ENCODE peak calls at places on chromosomes 3 and 15, in ten cellular contexts. One of them, this sample, is unnamed. For H3K36me3, the result is how much of the 10 kb centered on the place peaks cover.

GRCh38 chr15:80188293-80188692 is 35.5 kb downstream of the FAH start:
- DNase-seq in left lung: no peak
- DNase-seq in uterus: no peak
- DNase-seq in breast epithelium: no peak
- DNase-seq in tibial nerve: no peak
- DNase-seq in mesendoderm: peak
- DNase-seq in upper lobe of right lung: no peak
- DNase-seq in heart right ventricle: no peak
- DNase-seq in transverse colon: no peak
- DNase-seq in RWPE2: no peak
- DNase-seq in this sample: no peak

GRCh38 chr15:95653361-95653805 is 677.1 kb upstream of the NR2F2 start:
- DNase-seq in left lung: no peak
- DNase-seq in uterus: no peak
- DNase-seq in breast epithelium: no peak
- DNase-seq in tibial nerve: no peak
- DNase-seq in mesendoderm: no peak
- DNase-seq in upper lobe of right lung: no peak
- DNase-seq in heart right ventricle: no peak
- DNase-seq in transverse colon: peak
- DNase-seq in RWPE2: no peak
- DNase-seq in this sample: no peak

GRCh38 chr3:186979837-186980236 is 49.5 kb downstream of the ST6GAL1 start:
- DNase-seq in left lung: no peak
- DNase-seq in uterus: no peak
- DNase-seq in breast epithelium: no peak
- DNase-seq in tibial nerve: no peak
- DNase-seq in mesendoderm: peak
- DNase-seq in upper lobe of right lung: no peak
- DNase-seq in heart right ventricle: no peak
- DNase-seq in transverse colon: no peak
- DNase-seq in RWPE2: no peak
- DNase-seq in this sample: no peak

GRCh38 chr3:186536883-186537553 is 7.2 kb downstream of the CRYGS start:
- DNase-seq in left lung: no peak
- DNase-seq in uterus: no peak
- DNase-seq in breast epithelium: no peak
- DNase-seq in tibial nerve: no peak
- DNase-seq in mesendoderm: peak
- DNase-seq in upper lobe of right lung: no peak
- DNase-seq in heart right ventricle: no peak
- DNase-seq in transverse colon: no peak
- DNase-seq in RWPE2: no peak
- DNase-seq in this sample: no peak

GRCh38 chr15:67826717-67827560 is 1.6 kb downstream of the SKOR1 start:
- DNase-seq in left lung: peak
- DNase-seq in uterus: no peak
- DNase-seq in breast epithelium: no peak
- DNase-seq in tibial nerve: no peak
- DNase-seq in mesendoderm: no peak
- DNase-seq in upper lobe of right lung: peak
- DNase-seq in heart right ventricle: no peak
- DNase-seq in transverse colon: no peak
- DNase-seq in RWPE2: peak
- DNase-seq in this sample: no peak

GRCh38 chr3:172259191-172259590 is 189.1 kb downstream of the GHSR start:
- DNase-seq in left lung: no peak
- DNase-seq in uterus: peak
- DNase-seq in breast epithelium: no peak
- DNase-seq in tibial nerve: no peak
- DNase-seq in mesendoderm: no peak
- DNase-seq in upper lobe of right lung: no peak
- DNase-seq in heart right ventricle: no peak
- DNase-seq in transverse colon: no peak
- DNase-seq in RWPE2: no peak
- DNase-seq in this sample: no peak

GRCh38 chr15:71532994-71533393 is 277.4 kb upstream of the NR2E3 start:
- DNase-seq in left lung: no peak
- DNase-seq in uterus: no peak
- DNase-seq in breast epithelium: no peak
- DNase-seq in tibial nerve: no peak
- DNase-seq in mesendoderm: peak
- DNase-seq in upper lobe of right lung: no peak
- DNase-seq in heart right ventricle: no peak
- DNase-seq in transverse colon: no peak
- DNase-seq in RWPE2: no peak
- DNase-seq in this sample: no peak

GRCh38 chr3:149990423-149990953 is 19.8 kb upstream of the PFN2 start:
- DNase-seq in left lung: no peak
- DNase-seq in uterus: no peak
- DNase-seq in breast epithelium: no peak
- DNase-seq in tibial nerve: no peak
- DNase-seq in mesendoderm: no peak
- DNase-seq in upper lobe of right lung: no peak
- DNase-seq in heart right ventricle: no peak
- DNase-seq in transverse colon: no peak
- DNase-seq in RWPE2: no peak
- DNase-seq in this sample: no peak

GRCh38 chr3:133933097-133934024 is 37.7 kb upstream of the RAB6B start:
- DNase-seq in left lung: no peak
- DNase-seq in uterus: no peak
- DNase-seq in breast epithelium: no peak
- DNase-seq in tibial nerve: no peak
- DNase-seq in mesendoderm: no peak
- DNase-seq in upper lobe of right lung: no peak
- DNase-seq in heart right ventricle: no peak
- DNase-seq in transverse colon: no peak
- DNase-seq in RWPE2: peak
- DNase-seq in this sample: no peak

GRCh38 chr15:91874992-91875651 is 21.6 kb downstream of the SLCO3A1 start:
- DNase-seq in left lung: no peak
- DNase-seq in uterus: no peak
- DNase-seq in breast epithelium: no peak
- DNase-seq in tibial nerve: no peak
- DNase-seq in mesendoderm: peak
- DNase-seq in upper lobe of right lung: no peak
- DNase-seq in heart right ventricle: no peak
- DNase-seq in transverse colon: no peak
- DNase-seq in RWPE2: no peak
- DNase-seq in this sample: no peak

GRCh38 chr3:172317984-172318383 is 130.3 kb downstream of the GHSR start:
- DNase-seq in left lung: peak
- DNase-seq in uterus: peak
- DNase-seq in breast epithelium: no peak
- DNase-seq in tibial nerve: peak
- DNase-seq in mesendoderm: peak
- DNase-seq in upper lobe of right lung: no peak
- DNase-seq in heart right ventricle: peak
- DNase-seq in transverse colon: peak
- DNase-seq in RWPE2: no peak
- DNase-seq in this sample: no peak

GRCh38 chr3:190119734-190120133 is 963 bp downstream of the P3H2 start:
- DNase-seq in left lung: no peak
- DNase-seq in uterus: no peak
- DNase-seq in breast epithelium: no peak
- DNase-seq in tibial nerve: no peak
- DNase-seq in mesendoderm: no peak
- DNase-seq in upper lobe of right lung: no peak
- DNase-seq in heart right ventricle: no peak
- DNase-seq in transverse colon: no peak
- DNase-seq in RWPE2: no peak
- DNase-seq in this sample: no peak
- H3K4me3 ChIP-seq in left lung: peak
- H3K4me3 ChIP-seq in uterus: peak
- H3K4me3 ChIP-seq in breast epithelium: peak
- H3K4me3 ChIP-seq in tibial nerve: peak
- H3K4me3 ChIP-seq in mesendoderm: peak
- H3K4me3 ChIP-seq in upper lobe of right lung: peak
- H3K4me3 ChIP-seq in heart right ventricle: peak
- H3K4me3 ChIP-seq in transverse colon: peak
- H3K4me3 ChIP-seq in RWPE2: peak
- H3K4me3 ChIP-seq in this sample: no peak

GRCh38 chr3:63048365-63048764 is 173.1 kb upstream of the CADPS start:
- DNase-seq in left lung: no peak
- DNase-seq in uterus: no peak
- DNase-seq in breast epithelium: no peak
- DNase-seq in tibial nerve: no peak
- DNase-seq in mesendoderm: no peak
- DNase-seq in upper lobe of right lung: no peak
- DNase-seq in heart right ventricle: no peak
- DNase-seq in transverse colon: no peak
- DNase-seq in RWPE2: no peak
- DNase-seq in this sample: no peak

GRCh38 chr3:63047068-63047467 is 171.9 kb upstream of the CADPS start:
- DNase-seq in left lung: no peak
- DNase-seq in uterus: no peak
- DNase-seq in breast epithelium: no peak
- DNase-seq in tibial nerve: no peak
- DNase-seq in mesendoderm: peak
- DNase-seq in upper lobe of right lung: no peak
- DNase-seq in heart right ventricle: no peak
- DNase-seq in transverse colon: no peak
- DNase-seq in RWPE2: no peak
- DNase-seq in this sample: no peak

GRCh38 chr3:63051920-63052319 is 176.7 kb upstream of the CADPS start:
- DNase-seq in left lung: no peak
- DNase-seq in uterus: no peak
- DNase-seq in breast epithelium: no peak
- DNase-seq in tibial nerve: no peak
- DNase-seq in mesendoderm: peak
- DNase-seq in upper lobe of right lung: no peak
- DNase-seq in heart right ventricle: no peak
- DNase-seq in transverse colon: peak
- DNase-seq in RWPE2: no peak
- DNase-seq in this sample: no peak

GRCh38 chr3:63048927-63049326 is 173.7 kb upstream of the CADPS start:
- DNase-seq in left lung: no peak
- DNase-seq in uterus: no peak
- DNase-seq in breast epithelium: no peak
- DNase-seq in tibial nerve: no peak
- DNase-seq in mesendoderm: no peak
- DNase-seq in upper lobe of right lung: no peak
- DNase-seq in heart right ventricle: no peak
- DNase-seq in transverse colon: no peak
- DNase-seq in RWPE2: no peak
- DNase-seq in this sample: no peak

GRCh38 chr3:63050548-63050947 is 175.3 kb upstream of the CADPS start:
- DNase-seq in left lung: no peak
- DNase-seq in uterus: no peak
- DNase-seq in breast epithelium: no peak
- DNase-seq in tibial nerve: no peak
- DNase-seq in mesendoderm: no peak
- DNase-seq in upper lobe of right lung: no peak
- DNase-seq in heart right ventricle: no peak
- DNase-seq in transverse colon: no peak
- DNase-seq in RWPE2: no peak
- DNase-seq in this sample: no peak
- H3K36me3 ChIP-seq in left lung: under half
- H3K36me3 ChIP-seq in uterus: under half
- H3K36me3 ChIP-seq in breast epithelium: under half
- H3K36me3 ChIP-seq in tibial nerve: under half
- H3K36me3 ChIP-seq in mesendoderm: under half
- H3K36me3 ChIP-seq in upper lobe of right lung: under half
- H3K36me3 ChIP-seq in heart right ventricle: under half
- H3K36me3 ChIP-seq in transverse colon: under half
- H3K36me3 ChIP-seq in RWPE2: under half
- H3K36me3 ChIP-seq in this sample: under half

GRCh38 chr3:119679874-119680273 is 2.7 kb upstream of the COX17 start:
- DNase-seq in left lung: no peak
- DNase-seq in uterus: no peak
- DNase-seq in breast epithelium: no peak
- DNase-seq in tibial nerve: no peak
- DNase-seq in mesendoderm: peak
- DNase-seq in upper lobe of right lung: no peak
- DNase-seq in heart right ventricle: no peak
- DNase-seq in transverse colon: no peak
- DNase-seq in RWPE2: no peak
- DNase-seq in this sample: no peak
- H3K27ac ChIP-seq in left lung: no peak
- H3K27ac ChIP-seq in uterus: no peak
- H3K27ac ChIP-seq in breast epithelium: no peak
- H3K27ac ChIP-seq in tibial nerve: no peak
- H3K27ac ChIP-seq in mesendoderm: no peak
- H3K27ac ChIP-seq in upper lobe of right lung: no peak
- H3K27ac ChIP-seq in heart right ventricle: no peak
- H3K27ac ChIP-seq in transverse colon: no peak
- H3K27ac ChIP-seq in RWPE2: no peak
- H3K27ac ChIP-seq in this sample: no peak

GRCh38 chr3:49265987-49266386 is 11.0 kb downstream of the C3orf62 start:
- DNase-seq in left lung: no peak
- DNase-seq in uterus: no peak
- DNase-seq in breast epithelium: no peak
- DNase-seq in tibial nerve: no peak
- DNase-seq in mesendoderm: no peak
- DNase-seq in upper lobe of right lung: no peak
- DNase-seq in heart right ventricle: no peak
- DNase-seq in transverse colon: no peak
- DNase-seq in RWPE2: no peak
- DNase-seq in this sample: no peak

GRCh38 chr3:49266410-49267170 is 10.4 kb downstream of the C3orf62 start:
- DNase-seq in left lung: no peak
- DNase-seq in uterus: no peak
- DNase-seq in breast epithelium: no peak
- DNase-seq in tibial nerve: no peak
- DNase-seq in mesendoderm: no peak
- DNase-seq in upper lobe of right lung: no peak
- DNase-seq in heart right ventricle: no peak
- DNase-seq in transverse colon: no peak
- DNase-seq in RWPE2: no peak
- DNase-seq in this sample: no peak

GRCh38 chr3:49260711-49261357 is 16.2 kb downstream of the C3orf62 start:
- DNase-seq in left lung: no peak
- DNase-seq in uterus: no peak
- DNase-seq in breast epithelium: no peak
- DNase-seq in tibial nerve: no peak
- DNase-seq in mesendoderm: no peak
- DNase-seq in upper lobe of right lung: no peak
- DNase-seq in heart right ventricle: no peak
- DNase-seq in transverse colon: no peak
- DNase-seq in RWPE2: no peak
- DNase-seq in this sample: no peak

GRCh38 chr3:49269443-49269842 is 7.6 kb downstream of the C3orf62 start:
- DNase-seq in left lung: no peak
- DNase-seq in uterus: no peak
- DNase-seq in breast epithelium: no peak
- DNase-seq in tibial nerve: no peak
- DNase-seq in mesendoderm: no peak
- DNase-seq in upper lobe of right lung: no peak
- DNase-seq in heart right ventricle: no peak
- DNase-seq in transverse colon: no peak
- DNase-seq in RWPE2: no peak
- DNase-seq in this sample: no peak

DNA sequence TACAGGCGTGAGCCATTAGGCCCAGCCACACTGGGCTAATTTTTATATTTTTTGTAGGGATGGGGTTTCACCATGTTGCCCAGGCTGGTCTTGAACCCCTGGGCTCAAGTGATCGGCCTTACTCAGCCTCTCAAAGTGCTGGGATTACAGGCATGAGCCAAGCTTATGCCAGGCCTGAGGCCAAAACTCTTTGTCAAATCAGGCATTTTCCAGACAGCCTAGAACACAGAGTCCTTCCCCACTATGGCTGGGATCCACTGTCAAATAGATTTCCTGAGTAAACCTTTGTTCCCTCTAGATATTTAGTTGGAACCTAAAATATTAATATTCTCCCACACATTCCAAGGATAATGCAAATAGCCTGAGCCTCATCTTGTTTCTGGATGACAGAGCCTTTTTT is 13.5 kb downstream of the C3orf62 start:
- DNase-seq in left lung: no peak
- DNase-seq in uterus: peak
- DNase-seq in breast epithelium: no peak
- DNase-seq in tibial nerve: no peak
- DNase-seq in mesendoderm: no peak
- DNase-seq in upper lobe of right lung: no peak
- DNase-seq in heart right ventricle: no peak
- DNase-seq in transverse colon: no peak
- DNase-seq in RWPE2: no peak
- DNase-seq in this sample: no peak
- H3K4me3 ChIP-seq in left lung: no peak
- H3K4me3 ChIP-seq in uterus: no peak
- H3K4me3 ChIP-seq in breast epithelium: no peak
- H3K4me3 ChIP-seq in tibial nerve: no peak
- H3K4me3 ChIP-seq in mesendoderm: no peak
- H3K4me3 ChIP-seq in upper lobe of right lung: no peak
- H3K4me3 ChIP-seq in heart right ventricle: no peak
- H3K4me3 ChIP-seq in transverse colon: no peak
- H3K4me3 ChIP-seq in RWPE2: no peak
- H3K4me3 ChIP-seq in this sample: no peak